ENCODE peak calls at places on chromosomes 2 and 18, in four cellular contexts. C, L, W and A are unnamed samples.

GRCh38 chr2:8303322-8303832 is 378.5 kb upstream of the ID2 start:
- DNase-seq in L (no peak), W (no peak), C (peak), A (no peak)

GRCh38 chr2:204670124-204670523 is 124.8 kb downstream of the PARD3B start:
- DNase-seq in W (no peak), L (no peak), C (no peak), A (no peak)

GRCh38 chr18:7521226-7521856 is 45.8 kb upstream of the PTPRM start:
- DNase-seq in C (no peak), W (no peak), L (no peak), A (no peak)

GRCh38 chr18:6103758-6104157 is 208.4 kb upstream of the TMEM200C start:
- DNase-seq in C (no peak), L (no peak), W (no peak), A (no peak)

GRCh38 chr18:63676526-63676925 is 14.8 kb upstream of the SERPINB3 start:
- DNase-seq in W (peak), C (no peak), L (peak), A (peak)

GRCh38 chr2:189191766-189192165 is 12.2 kb upstream of the COL5A2 start:
- DNase-seq in W (peak), C (no peak), L (no peak), A (no peak)

GRCh38 chr2:205712508-205712907 is 30.2 kb downstream of the NRP2 start:
- DNase-seq in C (no peak), W (peak), L (no peak), A (no peak)

GRCh38 chr2:239390546-239391285 is 10.1 kb downstream of the HDAC4 start:
- DNase-seq in L (no peak), C (no peak), W (no peak), A (no peak)

GRCh38 chr18:58132595-58133191 is 88.7 kb downstream of the NEDD4L start:
- DNase-seq in C (no peak), W (no peak), L (no peak), A (no peak)

GRCh38 chr2:158102446-158102845 is 770 bp downstream of the UPP2 start:
- DNase-seq in L (no peak), C (no peak), W (no peak), A (no peak)

GRCh38 chr2:62871506-62871905 is 166.0 kb downstream of the EHBP1 start:
- DNase-seq in C (no peak), L (peak), W (peak), A (no peak)

GRCh38 chr2:148007219-148007900 is 13.2 kb downstream of the ORC4 start:
- DNase-seq in W (no peak), L (no peak), C (no peak), A (no peak)

GRCh38 chr18:47204908-47205522 is 28.9 kb upstream of the IER3IP1 start:
- DNase-seq in W (peak), L (peak), C (peak), A (peak)

GRCh38 chr2:120208381-120209353 is 14.5 kb downstream of the TMEM185B start:
- DNase-seq in C (no peak), W (no peak), L (no peak), A (no peak)

GRCh38 chr18:62080172-62080571 is 106.7 kb downstream of the PIGN start:
- DNase-seq in C (no peak), W (no peak), L (no peak), A (no peak)

GRCh38 chr2:116456429-116456828 is 1358.1 kb upstream of the DDX18 start:
- DNase-seq in C (no peak), L (no peak), W (no peak), A (no peak)

GRCh38 chr2:129709030-129709955 is 270.2 kb upstream of the RAB6C start:
- DNase-seq in C (no peak), W (no peak), L (no peak), A (no peak)

GRCh38 chr2:96891591-96892333 is 21.9 kb upstream of the SEMA4C start:
- DNase-seq in C (peak), W (no peak), L (no peak), A (no peak)

GRCh38 chr2:230225486-230225885 is at the start of gene SP140:
- DNase-seq in C (peak), L (no peak), W (no peak), A (no peak)

GRCh38 chr2:231800493-231801091 is 14.3 kb downstream of the COPS7B start:
- DNase-seq in L (peak), C (peak), W (peak), A (peak)

GRCh38 chr2:37623971-37624897 is 47.2 kb downstream of the CDC42EP3 start:
- DNase-seq in L (no peak), W (peak), C (no peak), A (no peak)

GRCh38 chr2:54897420-54898310 is 152.6 kb downstream of the RTN4 start:
- DNase-seq in C (no peak), L (no peak), W (no peak), A (no peak)

GRCh38 chr18:50277935-50278334 is 3.4 kb downstream of the MBD1 start:
- DNase-seq in L (no peak), C (no peak), W (peak), A (no peak)

GRCh38 chr2:215695876-215696275 is 260.0 kb upstream of the FN1 start:
- DNase-seq in W (no peak), L (no peak), C (no peak), A (no peak)

GRCh38 chr2:61928816-61929471 is 23.5 kb downstream of the COMMD1 start:
- DNase-seq in L (no peak), C (no peak), W (no peak), A (no peak)

GRCh38 chr18:79687806-79688205 is 8.2 kb downstream of the CTDP1 start:
- DNase-seq in C (no peak), W (peak), L (no peak), A (no peak)

GRCh38 chr2:138503087-138503442 is 1.5 kb downstream of the SPOPL start:
- DNase-seq in W (no peak), C (no peak), L (no peak), A (no peak)

GRCh38 chr2:173806761-173807160 is 158.4 kb downstream of the SP3 start:
- DNase-seq in C (no peak), W (peak), L (no peak), A (no peak)

GRCh38 chr2:176561706-176562105 is 292.5 kb downstream of the MTX2 start:
- DNase-seq in C (no peak), L (no peak), W (peak), A (no peak)

GRCh38 chr2:224736227-224736626 is 20.1 kb upstream of the CCDC195 start:
- DNase-seq in L (no peak), W (no peak), C (no peak), A (no peak)

GRCh38 chr2:142307086-142307485 is 176.3 kb upstream of the LRP1B start:
- DNase-seq in W (no peak), L (no peak), C (no peak), A (no peak)

GRCh38 chr2:168738057-168738456 is 64.4 kb upstream of the NOSTRIN start:
- DNase-seq in C (no peak), W (no peak), L (no peak), A (no peak)

GRCh38 chr2:99420751-99421299 is 69.0 kb downstream of the REV1 start:
- DNase-seq in L (no peak), C (no peak), W (peak), A (no peak)

GRCh38 chr2:217707116-217707742 is 295.6 kb downstream of the TNS1 start:
- DNase-seq in W (peak), L (no peak), C (no peak), A (no peak)

GRCh38 chr2:62150597-62151305 is 45.2 kb upstream of the B3GNT2 start:
- DNase-seq in C (no peak), W (peak), L (no peak), A (no peak)

GRCh38 chr2:33018271-33018670 is 71.5 kb downstream of the LTBP1 start:
- DNase-seq in L (no peak), C (no peak), W (peak), A (no peak)
- TF ChIP-seq CTCF in L (no peak), C (no peak), W (no peak), A (no peak)

DNA sequence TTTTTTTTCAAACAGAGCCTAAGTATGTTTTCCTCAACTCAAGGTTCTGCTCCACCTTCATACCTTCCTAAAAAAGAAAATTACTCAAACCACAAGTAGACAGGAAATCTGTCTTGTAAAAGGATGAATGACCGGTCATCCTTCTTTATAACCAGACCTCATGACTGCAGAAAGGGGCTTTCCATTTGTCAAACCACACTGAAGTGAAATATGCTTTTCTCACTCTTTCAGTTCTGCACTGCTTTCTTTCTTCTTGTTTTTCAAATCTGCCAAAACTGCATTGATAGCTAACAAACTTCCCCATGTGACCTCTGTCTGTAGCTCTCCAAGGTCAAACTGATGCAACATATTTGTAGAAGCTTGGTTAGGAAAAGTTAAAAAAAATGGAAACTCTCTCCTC is 308.9 kb upstream of the CCDC68 start:
- DNase-seq in L (no peak), W (no peak), C (no peak), A (no peak)
- TF ChIP-seq CTCF in L (no peak), W (no peak), C (no peak), A (no peak)

GRCh38 chr2:95325026-95325425 is 27.9 kb downstream of the KCNIP3 start:
- DNase-seq in W (no peak), C (no peak), L (no peak), A (no peak)

GRCh38 chr2:95325590-95326432 is 28.7 kb downstream of the KCNIP3 start:
- DNase-seq in C (no peak), W (no peak), L (no peak), A (no peak)

GRCh38 chr2:95326433-95327140 is 29.4 kb downstream of the KCNIP3 start:
- DNase-seq in W (no peak), L (no peak), C (no peak), A (no peak)

GRCh38 chr2:95320986-95321767 is 24.0 kb downstream of the KCNIP3 start:
- DNase-seq in L (no peak), W (peak), C (no peak), A (no peak)

DNA sequence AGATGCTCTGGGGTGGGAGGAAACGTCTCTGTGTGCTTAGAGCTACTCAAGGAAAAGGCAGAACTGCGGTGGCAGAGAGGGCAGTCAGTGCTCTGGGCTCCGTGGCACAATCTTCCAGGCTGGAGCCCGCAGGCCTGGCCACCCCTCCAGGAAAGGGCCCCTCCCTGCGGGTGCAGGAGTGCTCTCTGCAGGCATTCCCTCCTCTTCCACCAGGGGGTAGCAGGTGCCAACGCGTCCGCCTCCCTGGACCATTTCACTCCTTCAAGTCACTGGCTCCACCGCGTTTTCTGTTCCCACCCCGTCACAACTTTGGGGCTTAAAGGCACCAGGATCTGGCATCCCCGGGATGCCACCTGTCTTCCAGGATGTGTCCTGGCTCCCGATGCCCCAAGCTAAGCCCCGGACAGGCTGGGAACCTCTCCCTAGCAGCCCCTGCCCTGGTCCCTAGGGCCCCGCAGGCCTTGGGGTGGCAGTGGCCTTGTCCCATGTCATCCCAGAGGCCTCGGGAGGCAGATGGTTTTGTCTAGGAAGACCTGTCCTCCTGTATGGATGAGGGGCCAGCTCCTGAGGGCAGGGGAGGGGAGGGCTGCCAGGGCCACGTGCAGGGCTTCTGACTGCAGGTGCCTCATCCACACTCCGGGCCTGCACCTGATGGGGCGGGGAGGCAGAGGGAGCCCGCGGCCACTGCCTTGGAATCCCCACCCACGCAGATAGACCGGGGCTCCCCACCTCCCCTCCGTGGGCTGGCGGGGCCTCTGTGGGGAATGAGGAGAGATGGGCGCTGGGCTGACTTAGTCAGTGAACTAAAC is 26.4 kb downstream of the KCNIP3 start:
- DNase-seq in L (peak), C (no peak), W (no peak), A (peak)
- TF ChIP-seq CTCF in L (peak), C (no peak), W (peak), A (peak)

GRCh38 chr2:159680692-159681091 is 31.6 kb upstream of the MARCHF7 start:
- DNase-seq in W (no peak), C (no peak), L (no peak), A (no peak)

DNA sequence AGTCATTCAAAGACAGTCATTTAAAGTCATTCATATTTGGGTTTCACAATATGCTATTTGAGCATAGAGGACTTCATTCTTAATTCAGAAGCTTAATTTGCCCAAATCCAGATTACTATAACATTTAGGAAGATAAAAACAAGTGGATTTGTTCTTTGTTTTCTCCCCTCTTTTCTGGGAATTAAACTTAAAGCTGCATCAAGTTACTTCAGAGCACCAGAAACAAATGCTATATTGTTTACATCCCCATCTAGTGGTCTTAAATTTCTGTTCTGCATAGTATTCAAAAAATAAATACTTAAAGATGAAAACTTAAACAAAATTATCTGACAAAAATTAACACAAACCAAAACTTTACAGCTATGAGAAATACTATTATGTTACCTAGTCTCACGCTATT is 34.7 kb upstream of the MARCHF7 start:
- DNase-seq in C (no peak), L (no peak), W (peak), A (no peak)
- TF ChIP-seq CTCF in C (no peak), L (peak), W (peak), A (no peak)

GRCh38 chr18:40159141-40160017 is 1795.7 kb upstream of the PIK3C3 start:
- DNase-seq in W (peak), C (no peak), L (peak), A (peak)
- TF ChIP-seq CTCF in W (peak), C (no peak), L (peak), A (peak)